ENCODE peak calls at places on chromosome 10, in eight cellular contexts. S is endothelial cell of umbilical vein, P is uterus, M is mucosa of descending colon, I is ovary, X is A549, N is MM.1S, J is body of pancreas. G is an unnamed sample. For H3K4me1, the result is how much of the 10 kb centered on the place peaks cover.

GRCh38 chr10:106573106-106573505 is 591.4 kb downstream of the SORCS1 start:
- DNase-seq in S (no peak), P (no peak), M (no peak), I (no peak), X (no peak), N (no peak), J (no peak), G (no peak)

GRCh38 chr10:34319197-34319846 is 495.8 kb downstream of the PARD3 start:
- DNase-seq in S (peak), P (peak), M (no peak), I (peak), X (peak), N (no peak), J (peak), G (no peak)

GRCh38 chr10:128011059-128011979 is 104.4 kb downstream of the PTPRE start:
- DNase-seq in S (peak), P (peak), M (peak), I (peak), X (peak), N (peak), J (peak), G (peak)

GRCh38 chr10:107280293-107280692 is 115.8 kb upstream of the SORCS1 start:
- DNase-seq in S (no peak), P (no peak), M (no peak), I (no peak), X (no peak), N (no peak), J (no peak), G (no peak)

GRCh38 chr10:132615346-132616169 is 78.0 kb downstream of the INPP5A start:
- DNase-seq in S (no peak), P (no peak), M (peak), I (no peak), X (no peak), N (no peak), J (no peak), G (no peak)

GRCh38 chr10:73911553-73912004 is 647 bp downstream of the PLAU start:
- DNase-seq in S (peak), P (no peak), M (no peak), I (no peak), X (peak), N (no peak), J (no peak), G (no peak)

GRCh38 chr10:17669185-17669872 is 25.4 kb downstream of the STAM start:
- DNase-seq in S (no peak), P (no peak), M (peak), I (no peak), X (no peak), N (no peak), J (no peak), G (no peak)

GRCh38 chr10:58384095-58384494 is 1.1 kb upstream of the TFAM start:
- DNase-seq in S (no peak), P (no peak), M (no peak), I (no peak), X (no peak), N (peak), J (no peak), G (no peak)

GRCh38 chr10:13938940-13939339 is 352.2 kb downstream of the PRPF18 start:
- DNase-seq in S (no peak), P (no peak), M (no peak), I (no peak), X (no peak), N (no peak), J (no peak), G (no peak)

GRCh38 chr10:35843524-35844171 is 201.6 kb upstream of the FZD8 start:
- DNase-seq in S (peak), P (no peak), M (no peak), I (no peak), X (no peak), N (no peak), J (no peak), G (no peak)

GRCh38 chr10:18737236-18737635 is 78.0 kb downstream of the ARL5B start:
- DNase-seq in S (no peak), P (no peak), M (no peak), I (no peak), X (no peak), N (no peak), J (no peak), G (no peak)

GRCh38 chr10:47188156-47188555 is 111.8 kb upstream of the GDF10 start:
- DNase-seq in S (no peak), P (no peak), M (no peak), I (no peak), X (no peak), N (no peak), J (no peak), G (no peak)

GRCh38 chr10:46255696-46256355 is 31.0 kb upstream of the ANTXRL start:
- DNase-seq in S (peak), P (peak), M (peak), I (peak), X (peak), N (peak), J (peak), G (peak)

GRCh38 chr10:128263891-128264688 is 137.9 kb upstream of the MKI67 start:
- DNase-seq in S (peak), P (peak), M (no peak), I (peak), X (peak), N (peak), J (peak), G (peak)

GRCh38 chr10:69861251-69862240 is 59.8 kb downstream of the COL13A1 start:
- DNase-seq in S (peak), P (no peak), M (no peak), I (no peak), X (peak), N (no peak), J (peak), G (no peak)

GRCh38 chr10:49667991-49668390 is 11.5 kb upstream of the C10orf53 start:
- DNase-seq in S (no peak), P (no peak), M (no peak), I (no peak), X (no peak), N (no peak), J (no peak), G (no peak)

GRCh38 chr10:121572857-121573540 is 25.2 kb downstream of the FGFR2 start:
- DNase-seq in S (no peak), P (no peak), M (no peak), I (no peak), X (no peak), N (no peak), J (no peak), G (no peak)

GRCh38 chr10:112360308-112361270 is 13.3 kb upstream of the ACSL5 start:
- DNase-seq in S (peak), P (peak), M (peak), I (peak), X (peak), N (no peak), J (peak), G (peak)

GRCh38 chr10:84552478-84552877 is 224.1 kb downstream of the CCSER2 start:
- DNase-seq in S (no peak), P (no peak), M (no peak), I (no peak), X (no peak), N (no peak), J (no peak), G (no peak)

GRCh38 chr10:81018898-81019890 is 481.5 kb downstream of the SH2D4B start:
- DNase-seq in S (peak), P (no peak), M (no peak), I (no peak), X (peak), N (peak), J (peak), G (no peak)

GRCh38 chr10:23217471-23217870 is 25.4 kb downstream of the PTF1A start:
- DNase-seq in S (no peak), P (no peak), M (no peak), I (no peak), X (no peak), N (no peak), J (no peak), G (no peak)

GRCh38 chr10:22597142-22597541 is 117.2 kb downstream of the PIP4K2A start:
- DNase-seq in S (no peak), P (no peak), M (no peak), I (no peak), X (no peak), N (no peak), J (no peak), G (no peak)

GRCh38 chr10:92593553-92594046 is 670 bp downstream of the KIF11 start:
- DNase-seq in S (peak), P (no peak), M (no peak), I (no peak), X (no peak), N (no peak), J (no peak), G (no peak)

GRCh38 chr10:74190494-74190893 is 39.5 kb downstream of the ADK start:
- DNase-seq in S (no peak), P (no peak), M (no peak), I (no peak), X (no peak), N (no peak), J (no peak), G (no peak)

GRCh38 chr10:43808136-43808535 is 159.5 kb upstream of the ZNF32 start:
- DNase-seq in S (peak), P (no peak), M (no peak), I (no peak), X (no peak), N (no peak), J (no peak), G (no peak)

GRCh38 chr10:80468002-80468401 is 13.9 kb downstream of the TSPAN14 start:
- DNase-seq in S (peak), P (peak), M (peak), I (peak), X (no peak), N (no peak), J (peak), G (peak)

GRCh38 chr10:117327262-117327661 is 48.0 kb downstream of the PDZD8 start:
- DNase-seq in S (no peak), P (no peak), M (no peak), I (no peak), X (no peak), N (no peak), J (no peak), G (no peak)

GRCh38 chr10:84337199-84337598 is 8.8 kb downstream of the CCSER2 start:
- DNase-seq in S (no peak), P (no peak), M (no peak), I (no peak), X (no peak), N (no peak), J (no peak), G (no peak)

GRCh38 chr10:548212-548897 is 141.1 kb downstream of the DIP2C start:
- DNase-seq in S (no peak), P (no peak), M (no peak), I (no peak), X (no peak), N (no peak), J (no peak), G (no peak)

GRCh38 chr10:7857259-7857658 is 39.0 kb downstream of the TAF3 start:
- DNase-seq in S (peak), P (no peak), M (no peak), I (no peak), X (no peak), N (no peak), J (peak), G (no peak)

GRCh38 chr10:30027057-30028005 is 32.1 kb downstream of the JCAD start:
- DNase-seq in S (peak), P (peak), M (peak), I (peak), X (peak), N (peak), J (peak), G (peak)

GRCh38 chr10:52599586-52600200 is 172.9 kb downstream of the MBL2 start:
- DNase-seq in S (no peak), P (no peak), M (no peak), I (no peak), X (no peak), N (no peak), J (no peak), G (no peak)

DNA sequence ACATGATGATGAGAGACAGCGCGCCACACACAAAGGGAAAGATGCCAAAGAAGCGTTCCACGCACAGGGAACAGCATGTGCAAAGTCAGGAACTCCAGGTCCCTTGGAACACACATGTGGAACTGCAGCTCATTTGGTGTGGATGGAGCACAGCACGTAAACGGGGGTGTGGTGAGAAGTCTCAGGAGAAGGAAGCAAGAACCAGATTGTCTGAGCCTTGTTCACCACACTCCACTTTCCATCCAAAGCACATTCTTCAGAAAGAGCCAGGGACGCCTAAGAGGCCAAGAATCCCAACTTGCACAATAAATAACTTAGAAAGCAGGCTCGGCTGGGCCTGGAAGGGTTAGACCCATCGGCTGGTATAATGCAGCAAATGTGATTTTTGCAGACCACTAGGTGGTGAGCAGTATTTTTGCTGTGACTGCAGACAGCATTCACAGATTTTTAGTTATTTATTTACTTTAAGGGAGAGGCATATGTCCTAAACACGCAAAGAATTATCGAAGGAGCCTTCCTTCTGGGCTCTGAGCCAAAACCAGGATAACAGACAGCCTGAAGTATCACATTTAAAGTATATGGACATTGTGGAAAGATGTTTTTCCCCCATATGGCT is 27.9 kb upstream of the ASCC1 start:
- DNase-seq in S (peak), P (peak), M (no peak), I (peak), X (peak), N (no peak), J (peak), G (peak)
- TF ChIP-seq CTCF in S (no peak), P (peak), M (no peak), I (no peak), X (peak), N (peak), J (peak), G (peak)

GRCh38 chr10:95337354-95337753 is 46.6 kb upstream of the PDLIM1 start:
- DNase-seq in S (no peak), P (no peak), M (no peak), I (no peak), X (no peak), N (no peak), J (no peak), G (no peak)

GRCh38 chr10:95336702-95337101 is 45.9 kb upstream of the PDLIM1 start:
- DNase-seq in S (no peak), P (no peak), M (no peak), I (no peak), X (no peak), N (no peak), J (no peak), G (no peak)

GRCh38 chr10:95334793-95335120 is 44.0 kb upstream of the PDLIM1 start:
- DNase-seq in S (no peak), P (no peak), M (no peak), I (no peak), X (no peak), N (no peak), J (no peak), G (no peak)

GRCh38 chr10:95337761-95338160 is 47.0 kb upstream of the PDLIM1 start:
- DNase-seq in S (no peak), P (no peak), M (no peak), I (no peak), X (no peak), N (no peak), J (no peak), G (no peak)

GRCh38 chr10:95335933-95336699 is 45.3 kb upstream of the PDLIM1 start:
- DNase-seq in S (no peak), P (no peak), M (no peak), I (no peak), X (no peak), N (no peak), J (no peak), G (no peak)
- H3K4me1 ChIP-seq in S (under half), P (under half), M (under half), I (under half), X (under half), N (under half), J (under half), G (half or more)

GRCh38 chr10:126931548-126931947 is 26.3 kb downstream of the DOCK1 start:
- DNase-seq in S (no peak), P (no peak), M (no peak), I (no peak), X (no peak), N (no peak), J (no peak), G (no peak)
- H3K4me3 ChIP-seq in S (no peak), P (peak), M (no peak), I (no peak), X (no peak), N (no peak), J (no peak), G (peak)

GRCh38 chr10:110419265-110419664 is 78.4 kb upstream of the DUSP5 start:
- DNase-seq in S (no peak), P (no peak), M (no peak), I (no peak), X (no peak), N (no peak), J (no peak), G (no peak)
- TF ChIP-seq CTCF in S (no peak), P (no peak), M (no peak), I (no peak), X (no peak), N (no peak), J (no peak), G (no peak)

GRCh38 chr10:96703358-96703757 is 17.0 kb downstream of the PIK3AP1 start:
- DNase-seq in S (no peak), P (no peak), M (no peak), I (no peak), X (no peak), N (no peak), J (no peak), G (no peak)

GRCh38 chr10:96701265-96701664 is 19.0 kb downstream of the PIK3AP1 start:
- DNase-seq in S (no peak), P (no peak), M (no peak), I (no peak), X (no peak), N (no peak), J (no peak), G (no peak)

GRCh38 chr10:96697438-96697837 is 22.9 kb downstream of the PIK3AP1 start:
- DNase-seq in S (no peak), P (no peak), M (no peak), I (no peak), X (no peak), N (no peak), J (no peak), G (no peak)

GRCh38 chr10:96699613-96700012 is 20.7 kb downstream of the PIK3AP1 start:
- DNase-seq in S (no peak), P (no peak), M (no peak), I (no peak), X (no peak), N (no peak), J (no peak), G (no peak)

GRCh38 chr10:96700477-96701099 is 19.7 kb downstream of the PIK3AP1 start:
- DNase-seq in S (no peak), P (no peak), M (peak), I (no peak), X (no peak), N (no peak), J (no peak), G (peak)
- H3K4me1 ChIP-seq in S (under half), P (under half), M (under half), I (under half), X (under half), N (under half), J (under half), G (under half)

DNA sequence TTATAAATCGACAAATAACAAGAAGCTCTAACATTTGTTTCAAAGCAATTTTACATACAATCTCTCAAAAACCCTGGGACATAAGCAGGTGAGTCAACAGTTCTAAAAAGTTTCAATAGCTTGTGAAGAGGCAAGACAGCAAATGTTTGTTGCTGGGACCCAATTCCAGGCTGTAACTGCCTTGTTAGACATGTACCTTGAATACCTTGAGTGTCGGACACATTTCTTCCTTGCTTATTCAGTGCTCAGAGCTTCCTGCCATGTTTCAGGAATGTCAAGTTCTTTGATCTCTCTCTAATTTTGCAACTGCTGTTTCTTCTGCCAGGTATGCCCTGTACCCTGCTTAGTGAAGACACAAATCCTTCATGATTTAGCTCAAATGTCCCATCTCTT is 5.1 kb downstream of the CH25H start:
- DNase-seq in S (no peak), P (no peak), M (no peak), I (no peak), X (no peak), N (no peak), J (no peak), G (no peak)
- H3K4me3 ChIP-seq in S (no peak), P (no peak), M (no peak), I (no peak), X (no peak), N (no peak), J (no peak), G (no peak)

GRCh38 chr10:118481871-118482270 is 113.6 kb downstream of the PRLHR start:
- DNase-seq in S (no peak), P (no peak), M (no peak), I (no peak), X (peak), N (no peak), J (no peak), G (no peak)

GRCh38 chr10:118484152-118484871 is 111.1 kb downstream of the PRLHR start:
- DNase-seq in S (no peak), P (no peak), M (no peak), I (no peak), X (no peak), N (no peak), J (no peak), G (no peak)

GRCh38 chr10:118482393-118483331 is 112.8 kb downstream of the PRLHR start:
- DNase-seq in S (no peak), P (no peak), M (no peak), I (no peak), X (no peak), N (no peak), J (no peak), G (no peak)

GRCh38 chr10:118485641-118486040 is 109.8 kb downstream of the PRLHR start:
- DNase-seq in S (no peak), P (no peak), M (no peak), I (no peak), X (no peak), N (no peak), J (no peak), G (no peak)

GRCh38 chr10:118483496-118483895 is 112.0 kb downstream of the PRLHR start:
- DNase-seq in S (no peak), P (no peak), M (no peak), I (no peak), X (peak), N (no peak), J (no peak), G (no peak)
- TF ChIP-seq CTCF in S (no peak), P (no peak), M (no peak), I (no peak), X (no peak), N (no peak), J (no peak), G (no peak)

GRCh38 chr10:48605264-48605615 is 367 bp upstream of the ARHGAP22 start:
- DNase-seq in S (peak), P (no peak), M (no peak), I (no peak), X (no peak), N (no peak), J (no peak), G (no peak)

GRCh38 chr10:48604039-48604407 is 850 bp downstream of the ARHGAP22 start:
- DNase-seq in S (no peak), P (no peak), M (no peak), I (no peak), X (no peak), N (no peak), J (no peak), G (no peak)

GRCh38 chr10:48602401-48603135 is 2.3 kb downstream of the ARHGAP22 start:
- DNase-seq in S (no peak), P (no peak), M (no peak), I (no peak), X (no peak), N (no peak), J (no peak), G (no peak)

GRCh38 chr10:48604408-48605263 is at the start of gene ARHGAP22:
- DNase-seq in S (peak), P (no peak), M (no peak), I (peak), X (peak), N (peak), J (peak), G (peak)

GRCh38 chr10:48603421-48604038 is 1.3 kb downstream of the ARHGAP22 start:
- DNase-seq in S (no peak), P (no peak), M (no peak), I (no peak), X (no peak), N (no peak), J (no peak), G (no peak)
- H3K4me1 ChIP-seq in S (half or more), P (under half), M (under half), I (under half), X (under half), N (under half), J (under half), G (half or more)

G was measured in left ventricle myocardium inferior.